ENCODE peak calls at places on chromosomes 16 and 17, in four cellular contexts. One of them, this sample, is unnamed.
A peak's percentile ranks its signal among the peaks of the same experiment; 100 is the strongest.

GRCh38 chr17:80068301-80069160 is 32.1 kb downstream of the CCDC40 start:
- DNase-seq in esophagus muscularis mucosa: no peak
- DNase-seq in cardiac muscle cell: peak; percentile 71
- DNase-seq in ascending aorta: no peak
- DNase-seq in this sample: no peak

GRCh38 chr16:8727084-8727590 is 52.7 kb downstream of the ABAT start:
- DNase-seq in esophagus muscularis mucosa: no peak
- DNase-seq in cardiac muscle cell: no peak
- DNase-seq in ascending aorta: no peak
- DNase-seq in this sample: no peak

GRCh38 chr16:27740496-27741201 is 190.7 kb downstream of the KATNIP start:
- DNase-seq in esophagus muscularis mucosa: no peak
- DNase-seq in cardiac muscle cell: no peak
- DNase-seq in ascending aorta: no peak
- DNase-seq in this sample: no peak

GRCh38 chr17:41654134-41654907 is 29.9 kb upstream of the KRT17 start:
- DNase-seq in esophagus muscularis mucosa: no peak
- DNase-seq in cardiac muscle cell: no peak
- DNase-seq in ascending aorta: no peak
- DNase-seq in this sample: no peak

GRCh38 chr17:63165420-63165819 is 199.4 kb downstream of the TANC2 start:
- DNase-seq in esophagus muscularis mucosa: no peak
- DNase-seq in cardiac muscle cell: no peak
- DNase-seq in ascending aorta: no peak
- DNase-seq in this sample: no peak

GRCh38 chr17:8287651-8288335 is 677 bp upstream of the RANGRF start:
- DNase-seq in esophagus muscularis mucosa: no peak
- DNase-seq in cardiac muscle cell: peak; percentile 5
- DNase-seq in ascending aorta: no peak
- DNase-seq in this sample: no peak

GRCh38 chr17:79670537-79671386 is 59.9 kb upstream of the RBFOX3 start:
- DNase-seq in esophagus muscularis mucosa: no peak
- DNase-seq in cardiac muscle cell: no peak
- DNase-seq in ascending aorta: no peak
- DNase-seq in this sample: peak; percentile 65

GRCh38 chr16:10871157-10871991 is 5.6 kb upstream of the CIITA start:
- DNase-seq in esophagus muscularis mucosa: no peak
- DNase-seq in cardiac muscle cell: peak; percentile 72
- DNase-seq in ascending aorta: peak; percentile 41
- DNase-seq in this sample: peak; percentile 78

GRCh38 chr16:19140392-19140791 is 26.6 kb downstream of the ITPRIPL2 start:
- DNase-seq in esophagus muscularis mucosa: no peak
- DNase-seq in cardiac muscle cell: no peak
- DNase-seq in ascending aorta: no peak
- DNase-seq in this sample: no peak

GRCh38 chr16:11253009-11253994 is 2.7 kb downstream of the SOCS1 start:
- DNase-seq in esophagus muscularis mucosa: no peak
- DNase-seq in cardiac muscle cell: no peak
- DNase-seq in ascending aorta: no peak
- DNase-seq in this sample: no peak

GRCh38 chr17:38871247-38871991 is 1.6 kb downstream of the LASP1 start:
- DNase-seq in esophagus muscularis mucosa: peak; percentile 94
- DNase-seq in cardiac muscle cell: peak; percentile 69
- DNase-seq in ascending aorta: peak; percentile 65
- DNase-seq in this sample: peak; percentile 88

GRCh38 chr17:67198131-67198530 is 46.9 kb downstream of the HELZ start:
- DNase-seq in esophagus muscularis mucosa: no peak
- DNase-seq in cardiac muscle cell: no peak
- DNase-seq in ascending aorta: no peak
- DNase-seq in this sample: no peak

GRCh38 chr17:18966831-18967624 is 15.1 kb downstream of the SLC5A10 start:
- DNase-seq in esophagus muscularis mucosa: no peak
- DNase-seq in cardiac muscle cell: peak; percentile 30
- DNase-seq in ascending aorta: no peak
- DNase-seq in this sample: no peak

GRCh38 chr17:79325707-79326106 is 251.1 kb downstream of the ENGASE start:
- DNase-seq in esophagus muscularis mucosa: no peak
- DNase-seq in cardiac muscle cell: peak; percentile 25
- DNase-seq in ascending aorta: no peak
- DNase-seq in this sample: peak; percentile 33

GRCh38 chr17:17351901-17352781 is 49.0 kb downstream of the NT5M start:
- DNase-seq in esophagus muscularis mucosa: no peak
- DNase-seq in cardiac muscle cell: peak; percentile 66
- DNase-seq in ascending aorta: no peak
- DNase-seq in this sample: peak; percentile 31

GRCh38 chr17:58513391-58513912 is 986 bp downstream of the MTMR4 start:
- DNase-seq in esophagus muscularis mucosa: no peak
- DNase-seq in cardiac muscle cell: no peak
- DNase-seq in ascending aorta: no peak
- DNase-seq in this sample: no peak

GRCh38 chr17:64171041-64171440 is 41.1 kb upstream of the ERN1 start:
- DNase-seq in esophagus muscularis mucosa: no peak
- DNase-seq in cardiac muscle cell: peak; percentile 47
- DNase-seq in ascending aorta: no peak
- DNase-seq in this sample: no peak

GRCh38 chr17:42517516-42517915 is 18.5 kb upstream of the NAGLU start:
- DNase-seq in esophagus muscularis mucosa: peak; percentile 98
- DNase-seq in cardiac muscle cell: peak; percentile 95
- DNase-seq in ascending aorta: peak; percentile 70
- DNase-seq in this sample: peak; percentile 96

GRCh38 chr16:65572156-65572555 is 450.3 kb upstream of the CDH11 start:
- DNase-seq in esophagus muscularis mucosa: no peak
- DNase-seq in cardiac muscle cell: peak; percentile 74
- DNase-seq in ascending aorta: no peak
- DNase-seq in this sample: no peak

GRCh38 chr16:82331974-82332750 is 162.1 kb upstream of the MPHOSPH6 start:
- DNase-seq in esophagus muscularis mucosa: no peak
- DNase-seq in cardiac muscle cell: no peak
- DNase-seq in ascending aorta: no peak
- DNase-seq in this sample: no peak

GRCh38 chr16:70688266-70688742 is 2.5 kb upstream of the MTSS2 start:
- DNase-seq in esophagus muscularis mucosa: no peak
- DNase-seq in cardiac muscle cell: peak; percentile 84
- DNase-seq in ascending aorta: no peak
- DNase-seq in this sample: peak; percentile 90

GRCh38 chr16:83356266-83356665 is 451.5 kb upstream of the HSBP1 start:
- DNase-seq in esophagus muscularis mucosa: no peak
- DNase-seq in cardiac muscle cell: peak; percentile 71
- DNase-seq in ascending aorta: no peak
- DNase-seq in this sample: no peak

GRCh38 chr17:15740570-15741120 is 8.6 kb downstream of the TBC1D26 start:
- DNase-seq in esophagus muscularis mucosa: no peak
- DNase-seq in cardiac muscle cell: no peak
- DNase-seq in ascending aorta: no peak
- DNase-seq in this sample: no peak

GRCh38 chr16:264440-264951 is 11.2 kb downstream of the RGS11 start:
- DNase-seq in esophagus muscularis mucosa: no peak
- DNase-seq in cardiac muscle cell: no peak
- DNase-seq in ascending aorta: no peak
- DNase-seq in this sample: no peak

GRCh38 chr17:45967378-45967777 is 31.7 kb upstream of the STH start:
- DNase-seq in esophagus muscularis mucosa: no peak
- DNase-seq in cardiac muscle cell: no peak
- DNase-seq in ascending aorta: no peak
- DNase-seq in this sample: no peak

GRCh38 chr16:83336630-83337029 is 471.1 kb upstream of the HSBP1 start:
- DNase-seq in esophagus muscularis mucosa: no peak
- DNase-seq in cardiac muscle cell: peak; percentile 62
- DNase-seq in ascending aorta: no peak
- DNase-seq in this sample: no peak

GRCh38 chr17:65455972-65456343 is 105.5 kb downstream of the AXIN2 start:
- DNase-seq in esophagus muscularis mucosa: no peak
- DNase-seq in cardiac muscle cell: peak; percentile 57
- DNase-seq in ascending aorta: no peak
- DNase-seq in this sample: peak; percentile 23

GRCh38 chr16:58098207-58099096 is 30.7 kb downstream of the CFAP20 start:
- DNase-seq in esophagus muscularis mucosa: no peak
- DNase-seq in cardiac muscle cell: no peak
- DNase-seq in ascending aorta: no peak
- DNase-seq in this sample: peak; percentile 97

GRCh38 chr16:89711601-89712475 is 8.9 kb downstream of the VPS9D1 start:
- DNase-seq in esophagus muscularis mucosa: no peak
- DNase-seq in cardiac muscle cell: peak; percentile 75
- DNase-seq in ascending aorta: no peak
- DNase-seq in this sample: no peak

GRCh38 chr16:89199241-89200123 is 855 bp downstream of the SLC22A31 start:
- DNase-seq in esophagus muscularis mucosa: no peak
- DNase-seq in cardiac muscle cell: no peak
- DNase-seq in ascending aorta: no peak
- DNase-seq in this sample: no peak

GRCh38 chr16:62041401-62041800 is 5.2 kb upstream of the CDH8 start:
- DNase-seq in esophagus muscularis mucosa: no peak
- DNase-seq in cardiac muscle cell: peak; percentile 3
- DNase-seq in ascending aorta: no peak
- DNase-seq in this sample: no peak

GRCh38 chr17:50339381-50339780 is 6.5 kb upstream of the XYLT2 start:
- DNase-seq in esophagus muscularis mucosa: no peak
- DNase-seq in cardiac muscle cell: peak; percentile 32
- DNase-seq in ascending aorta: no peak
- DNase-seq in this sample: no peak

GRCh38 chr16:35748621-35749252 is 2289.3 kb downstream of the TP53TG3F start:
- DNase-seq in esophagus muscularis mucosa: no peak
- DNase-seq in cardiac muscle cell: no peak
- DNase-seq in ascending aorta: no peak
- DNase-seq in this sample: no peak

GRCh38 chr16:35745821-35746248 is 2286.4 kb downstream of the TP53TG3F start:
- DNase-seq in esophagus muscularis mucosa: peak; percentile 82
- DNase-seq in cardiac muscle cell: no peak
- DNase-seq in ascending aorta: no peak
- DNase-seq in this sample: no peak

GRCh38 chr16:35746281-35746962 is 2287.0 kb downstream of the TP53TG3F start:
- DNase-seq in esophagus muscularis mucosa: peak; percentile 86
- DNase-seq in cardiac muscle cell: no peak
- DNase-seq in ascending aorta: no peak
- DNase-seq in this sample: no peak

GRCh38 chr16:35747658-35748455 is 2288.4 kb downstream of the TP53TG3F start:
- DNase-seq in esophagus muscularis mucosa: peak; percentile 82
- DNase-seq in cardiac muscle cell: no peak
- DNase-seq in ascending aorta: no peak
- DNase-seq in this sample: no peak

DNA sequence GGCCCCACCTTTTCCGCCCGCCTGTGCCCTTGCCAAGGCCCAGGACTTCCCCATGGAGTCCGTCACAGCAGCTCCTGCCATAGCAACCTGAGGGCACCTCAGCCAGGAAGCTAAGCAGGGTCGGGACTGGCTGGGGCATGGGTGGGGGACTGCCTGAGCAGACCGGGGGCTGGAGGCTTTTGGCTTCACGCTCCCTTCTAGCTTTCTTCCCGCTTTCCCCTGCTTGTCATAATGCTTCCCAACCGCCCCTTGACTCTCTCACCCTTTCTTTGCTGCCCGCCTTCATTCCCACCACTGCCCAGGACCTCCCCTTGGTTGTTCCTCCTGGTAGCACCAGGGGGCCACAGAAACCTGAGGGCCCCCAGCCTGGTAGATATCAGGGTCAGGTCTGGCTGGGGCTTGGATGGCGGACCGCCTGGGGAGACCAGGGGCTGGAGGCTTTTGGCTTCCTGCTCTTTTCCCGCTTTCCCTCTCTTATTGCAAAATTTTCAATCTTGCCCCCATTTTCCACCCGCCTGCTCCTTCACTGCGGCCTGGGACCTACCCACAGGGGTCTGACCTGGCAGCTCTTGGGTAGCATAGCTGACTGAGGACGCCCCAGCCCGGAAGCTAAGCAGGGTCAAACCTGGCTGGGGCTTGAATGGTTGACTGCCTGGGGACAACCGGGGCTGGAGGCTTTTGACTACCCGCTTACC is 2287.7 kb downstream of the TP53TG3F start:
- DNase-seq in esophagus muscularis mucosa: peak; percentile 60
- DNase-seq in cardiac muscle cell: no peak
- DNase-seq in ascending aorta: no peak
- DNase-seq in this sample: no peak
- H3K9me3 ChIP-seq in esophagus muscularis mucosa: no peaks in the 10 kb centered on the region
- H3K9me3 ChIP-seq in cardiac muscle cell: no peaks in the 10 kb centered on the region
- H3K9me3 ChIP-seq in ascending aorta: no peaks in the 10 kb centered on the region
- H3K9me3 ChIP-seq in this sample: no peaks in the 10 kb centered on the region

GRCh38 chr17:77165577-77165976 is 24.8 kb downstream of the SEC14L1 start:
- DNase-seq in esophagus muscularis mucosa: no peak
- DNase-seq in cardiac muscle cell: no peak
- DNase-seq in ascending aorta: no peak
- DNase-seq in this sample: no peak
- H3K9me3 ChIP-seq in esophagus muscularis mucosa: peaks cover 5% of the 10 kb centered on the region
- H3K9me3 ChIP-seq in cardiac muscle cell: no peaks in the 10 kb centered on the region
- H3K9me3 ChIP-seq in ascending aorta: peaks cover 13% of the 10 kb centered on the region
- H3K9me3 ChIP-seq in this sample: peaks cover 25% of the 10 kb centered on the region

GRCh38 chr17:28074010-28074409 is 31.5 kb downstream of the NLK start:
- DNase-seq in esophagus muscularis mucosa: no peak
- DNase-seq in cardiac muscle cell: no peak
- DNase-seq in ascending aorta: no peak
- DNase-seq in this sample: no peak

GRCh38 chr17:28071891-28072606 is 29.6 kb downstream of the NLK start:
- DNase-seq in esophagus muscularis mucosa: no peak
- DNase-seq in cardiac muscle cell: no peak
- DNase-seq in ascending aorta: no peak
- DNase-seq in this sample: no peak

GRCh38 chr17:28072935-28073533 is 30.6 kb downstream of the NLK start:
- DNase-seq in esophagus muscularis mucosa: no peak
- DNase-seq in cardiac muscle cell: no peak
- DNase-seq in ascending aorta: no peak
- DNase-seq in this sample: no peak

GRCh38 chr17:28076138-28076537 is 33.7 kb downstream of the NLK start:
- DNase-seq in esophagus muscularis mucosa: no peak
- DNase-seq in cardiac muscle cell: no peak
- DNase-seq in ascending aorta: no peak
- DNase-seq in this sample: no peak

GRCh38 chr17:28071179-28071578 is 28.7 kb downstream of the NLK start:
- DNase-seq in esophagus muscularis mucosa: no peak
- DNase-seq in cardiac muscle cell: no peak
- DNase-seq in ascending aorta: no peak
- DNase-seq in this sample: no peak
- H3K9me3 ChIP-seq in esophagus muscularis mucosa: no peaks in the 10 kb centered on the region
- H3K9me3 ChIP-seq in cardiac muscle cell: peaks cover 3% of the 10 kb centered on the region
- H3K9me3 ChIP-seq in ascending aorta: peaks cover 4% of the 10 kb centered on the region
- H3K9me3 ChIP-seq in this sample: peaks cover 20% of the 10 kb centered on the region

DNA sequence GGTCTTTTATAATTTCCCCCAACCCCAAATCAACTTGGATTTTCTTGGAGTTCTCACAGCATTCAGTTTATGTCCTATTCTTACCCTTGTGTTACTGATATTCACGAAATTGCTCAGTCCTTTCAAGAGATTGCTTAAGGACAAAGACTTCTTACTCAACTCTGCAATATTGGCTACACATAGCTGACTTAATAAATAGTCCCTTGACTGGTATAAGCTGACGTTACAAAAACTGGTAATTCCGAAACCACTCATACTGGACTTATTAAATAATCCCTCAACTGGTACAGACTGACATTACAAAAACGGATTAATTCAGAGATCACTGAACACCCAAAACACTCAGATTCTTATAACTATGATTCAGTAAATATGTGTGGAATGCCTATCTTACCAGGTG is 860 bp downstream of the TIGD7 start:
- DNase-seq in esophagus muscularis mucosa: no peak
- DNase-seq in cardiac muscle cell: peak; percentile 27
- DNase-seq in ascending aorta: no peak
- DNase-seq in this sample: no peak
- H3K9me3 ChIP-seq in esophagus muscularis mucosa: peaks cover 58% of the 10 kb centered on the region
- H3K9me3 ChIP-seq in cardiac muscle cell: no peaks in the 10 kb centered on the region
- H3K9me3 ChIP-seq in ascending aorta: peaks cover 36% of the 10 kb centered on the region
- H3K9me3 ChIP-seq in this sample: peaks cover 75% of the 10 kb centered on the region